ENCODE peak calls at places on chromosomes 3 and 15, in eight cellular contexts. E is stimulated activated CD4-positive, alpha-beta T cell treated with anti-CD3 and anti-CD28 coated beads, Interleukin-15, amount 100 ng/mL, for 1 hour; P is neural crest cell; V is ovary; I is D341Med; Y is NCI-H748 treated with DMSO at 0.1 percent for 48 hours; K is HuH-7; G is stimulated activated CD8-positive, alpha-beta memory T cell treated with anti-CD3 and anti-CD28 coated beads, Interleukin-4, amount 100 ng/mL, for 24 hours. D is an unnamed sample.

GRCh38 chr15:64045774-64046346 is 425 bp downstream of the DAPK2 start:
- DNase-seq in I (no peak), P (peak; percentile 35), E (no peak), V (peak; percentile 32), K (peak; percentile 40), Y (no peak), G (no peak), D (no peak)

GRCh38 chr3:126714921-126715320 is 10.9 kb downstream of the CHCHD6 start:
- DNase-seq in P (no peak), K (no peak), E (no peak), V (no peak), G (no peak), I (no peak), Y (no peak), D (no peak)

GRCh38 chr3:136022518-136023263 is 57.2 kb downstream of the PPP2R3A start:
- DNase-seq in K (no peak), Y (no peak), E (no peak), V (no peak), G (no peak), P (no peak), I (no peak), D (peak; percentile 36)

GRCh38 chr3:195806211-195806915 is 5.4 kb downstream of the MUC4 start:
- DNase-seq in V (no peak), P (no peak), I (no peak), Y (no peak), K (no peak), E (no peak), G (no peak), D (no peak)

GRCh38 chr15:40320931-40321371 is 2.5 kb upstream of the INAFM2 start:
- DNase-seq in P (no peak), I (peak; percentile 73), G (no peak), E (no peak), V (no peak), Y (peak; percentile 51), K (peak; percentile 79), D (peak; percentile 75)

GRCh38 chr3:12351145-12351544 is 62.3 kb downstream of the PPARG start:
- DNase-seq in E (no peak), K (no peak), P (no peak), V (no peak), G (no peak), Y (no peak), I (no peak), D (peak; percentile 79)

GRCh38 chr15:51341366-51342248 is at the start of gene GLDN:
- DNase-seq in P (peak; percentile 5), I (no peak), Y (peak; percentile 13), K (no peak), G (no peak), V (no peak), E (no peak), D (no peak)

GRCh38 chr3:14352002-14352627 is 50.3 kb upstream of the SLC6A6 start:
- DNase-seq in E (no peak), Y (no peak), I (no peak), V (no peak), K (no peak), G (no peak), P (no peak), D (no peak)

GRCh38 chr3:120450914-120451669 is at the start of gene FSTL1:
- DNase-seq in K (peak; percentile 14), Y (no peak), V (peak; percentile 79), P (peak; percentile 58), G (no peak), E (no peak), I (peak; percentile 31), D (no peak)

GRCh38 chr3:72334681-72335457 is 513.4 kb downstream of the SHQ1 start:
- DNase-seq in I (no peak), P (peak; percentile 17), V (no peak), E (no peak), K (no peak), Y (no peak), G (no peak), D (no peak)

GRCh38 chr3:171803044-171803443 is 7.2 kb downstream of the PLD1 start:
- DNase-seq in E (no peak), P (no peak), Y (no peak), I (no peak), K (no peak), G (no peak), V (no peak), D (no peak)

D was measured in MCF 10A.